ENCODE peak calls at places on chromosomes 1 and 21, in six cellular contexts. Q is GM13976, A is lower leg skin, E is GM06990, X is NB4, H is dorsolateral prefrontal cortex. G is an unnamed sample.
A peak's percentile ranks its signal among the peaks of the same experiment; 100 is the strongest.

GRCh38 chr1:160363010-160363409 is 3.9 kb upstream of the NHLH1 start:
- DNase-seq in Q (no peak), A (peak; percentile 72), E (no peak), X (no peak), H (no peak), G (no peak)

GRCh38 chr1:31523012-31523411 is 53.3 kb upstream of the TINAGL1 start:
- DNase-seq in Q (no peak), A (no peak), E (no peak), X (peak; percentile 65), H (no peak), G (peak; percentile 19)

GRCh38 chr1:30856260-30856790 is 52.2 kb downstream of the SDC3 start:
- DNase-seq in Q (no peak), A (no peak), E (no peak), X (no peak), H (no peak), G (no peak)

GRCh38 chr1:248881261-248881660 is 22.4 kb upstream of the ZNF692 start:
- DNase-seq in Q (no peak), A (no peak), E (no peak), X (no peak), H (no peak), G (no peak)

GRCh38 chr1:912740-913301 is 10.9 kb upstream of the SAMD11 start:
- DNase-seq in Q (no peak), A (peak; percentile 83), E (peak; percentile 0), X (peak; percentile 63), H (peak; percentile 39), G (peak; percentile 30)

GRCh38 chr21:33949516-33950424 is 34.2 kb upstream of the ATP5PO start:
- DNase-seq in Q (no peak), A (no peak), E (peak; percentile 70), X (peak; percentile 15), H (no peak), G (peak; percentile 80)

GRCh38 chr1:220922951-220923350 is 43.7 kb downstream of the HLX start:
- DNase-seq in Q (no peak), A (no peak), E (no peak), X (no peak), H (no peak), G (no peak)

GRCh38 chr1:201184734-201185453 is 5.7 kb upstream of the IGFN1 start:
- DNase-seq in Q (no peak), A (peak; percentile 76), E (no peak), X (peak; percentile 43), H (no peak), G (no peak)

GRCh38 chr1:164613176-164613575 is 54.2 kb downstream of the PBX1 start:
- DNase-seq in Q (no peak), A (no peak), E (no peak), X (no peak), H (no peak), G (no peak)

GRCh38 chr1:162905759-162906158 is 44.8 kb upstream of the CCDC190 start:
- DNase-seq in Q (no peak), A (no peak), E (no peak), X (no peak), H (no peak), G (no peak)

GRCh38 chr1:112402682-112403643 is 6.9 kb downstream of the CTTNBP2NL start:
- DNase-seq in Q (no peak), A (no peak), E (no peak), X (no peak), H (no peak), G (no peak)

GRCh38 chr1:23524716-23525401 is 6.2 kb downstream of the E2F2 start:
- DNase-seq in Q (no peak), A (no peak), E (peak; percentile 80), X (peak; percentile 42), H (no peak), G (peak; percentile 42)

GRCh38 chr1:150021191-150021688 is 10.7 kb upstream of the OTUD7B start:
- DNase-seq in Q (no peak), A (no peak), E (no peak), X (no peak), H (no peak), G (no peak)

GRCh38 chr1:14929547-14930223 is 223.9 kb upstream of the TMEM51 start:
- DNase-seq in Q (no peak), A (no peak), E (no peak), X (no peak), H (no peak), G (no peak)

GRCh38 chr1:1354271-1355247 is 3.8 kb downstream of the MXRA8 start:
- DNase-seq in Q (no peak), A (no peak), E (no peak), X (no peak), H (no peak), G (no peak)

GRCh38 chr21:38254970-38255369 is 1.8 kb upstream of the KCNJ15 start:
- DNase-seq in Q (no peak), A (no peak), E (no peak), X (no peak), H (no peak), G (no peak)

GRCh38 chr1:7929637-7930036 is 11.0 kb downstream of the TNFRSF9 start:
- DNase-seq in Q (no peak), A (no peak), E (no peak), X (no peak), H (no peak), G (no peak)

GRCh38 chr1:77673030-77673429 is 9.4 kb downstream of the ZZZ3 start:
- DNase-seq in Q (no peak), A (no peak), E (no peak), X (no peak), H (no peak), G (no peak)

GRCh38 chr1:203097001-203097400 is 11.2 kb upstream of the MYOG start:
- DNase-seq in Q (no peak), A (peak; percentile 9), E (no peak), X (no peak), H (no peak), G (no peak)

GRCh38 chr1:104780470-104781078 is 1030.9 kb downstream of the AMY1C start:
- DNase-seq in Q (peak; percentile 60), A (no peak), E (no peak), X (peak; percentile 44), H (no peak), G (peak; percentile 4)

GRCh38 chr21:42389449-42389835 is 6.4 kb downstream of the TMPRSS3 start:
- DNase-seq in Q (no peak), A (no peak), E (no peak), X (no peak), H (peak; percentile 15), G (no peak)

DNA sequence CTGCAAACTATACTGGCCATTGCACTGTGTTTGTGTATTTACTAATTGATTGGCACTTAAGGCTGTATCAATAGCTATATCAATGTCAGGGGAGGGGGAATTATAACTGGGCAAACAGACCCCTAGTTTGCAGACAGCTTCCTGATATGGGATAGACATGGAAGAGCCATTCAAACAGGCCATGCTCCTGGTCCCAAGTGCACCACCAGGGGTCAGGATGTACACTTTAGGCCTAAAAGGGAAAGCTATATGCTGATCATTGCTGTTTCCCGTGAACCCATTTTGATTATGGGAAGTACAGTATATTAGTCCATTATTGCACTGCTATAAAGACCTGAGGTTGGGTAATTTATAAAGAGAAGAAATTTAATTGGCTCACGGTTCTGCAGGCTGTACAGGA is 125.0 kb upstream of the BACE2 start:
- DNase-seq in Q (no peak), A (no peak), E (no peak), X (peak; percentile 16), H (no peak), G (no peak)
- TF ChIP-seq CTCF in Q (no peak), A (no peak), E (no peak), X (peak; percentile 35), H (no peak), G (peak; percentile 11)

GRCh38 chr1:74419611-74420010 is 92.8 kb downstream of the LRRC53 start:
- DNase-seq in Q (no peak), A (no peak), E (no peak), X (no peak), H (no peak), G (no peak)

GRCh38 chr1:74415935-74416334 is 96.5 kb downstream of the LRRC53 start:
- DNase-seq in Q (no peak), A (no peak), E (no peak), X (no peak), H (no peak), G (no peak)

GRCh38 chr1:74422379-74423155 is 89.8 kb downstream of the LRRC53 start:
- DNase-seq in Q (no peak), A (no peak), E (no peak), X (no peak), H (no peak), G (no peak)

GRCh38 chr1:74423476-74423875 is 88.9 kb downstream of the LRRC53 start:
- DNase-seq in Q (no peak), A (no peak), E (no peak), X (no peak), H (no peak), G (no peak)

GRCh38 chr1:74420497-74420896 is 91.9 kb downstream of the LRRC53 start:
- DNase-seq in Q (no peak), A (no peak), E (no peak), X (no peak), H (no peak), G (no peak)
- TF ChIP-seq CTCF in Q (no peak), A (no peak), E (no peak), X (no peak), H (no peak), G (no peak)

DNA sequence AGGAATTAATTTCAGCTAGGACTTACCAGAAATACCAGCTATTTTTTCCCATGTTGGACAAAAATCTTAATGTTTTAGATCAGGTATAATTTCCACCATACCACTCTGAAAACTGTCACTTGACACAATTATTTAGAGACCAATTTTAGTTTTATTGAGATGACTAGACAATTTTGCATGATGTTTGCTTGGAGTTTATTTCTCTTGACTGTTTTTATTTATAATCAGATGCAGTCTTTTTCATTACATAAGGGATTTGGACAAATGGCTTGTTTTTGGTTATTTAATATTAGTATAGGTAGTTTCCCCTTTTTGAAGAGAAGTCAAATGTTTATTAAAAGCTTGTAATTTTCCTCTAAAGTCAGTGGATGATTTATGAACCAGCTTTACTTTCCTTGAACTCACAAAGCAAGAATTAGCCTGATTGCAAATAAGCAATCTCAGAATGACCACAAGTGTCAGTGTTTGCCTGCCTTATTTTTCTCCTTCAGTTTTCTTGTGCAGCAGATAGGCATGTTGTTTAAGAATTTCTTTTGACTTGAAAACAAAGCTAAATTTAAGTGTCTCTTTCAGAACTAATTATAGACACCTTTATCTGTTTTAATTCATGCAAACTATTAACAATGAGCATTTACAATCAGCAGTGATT is 3.8 kb upstream of the B3GALT2 start:
- DNase-seq in Q (no peak), A (no peak), E (no peak), X (no peak), H (no peak), G (no peak)
- TF ChIP-seq CTCF in Q (no peak), A (no peak), E (peak; percentile 28), X (no peak), H (no peak), G (no peak)

GRCh38 chr1:43913051-43913501 is 20.5 kb upstream of the ARTN start:
- DNase-seq in Q (no peak), A (no peak), E (no peak), X (no peak), H (no peak), G (no peak)

GRCh38 chr1:43912607-43913006 is 21.0 kb upstream of the ARTN start:
- DNase-seq in Q (no peak), A (no peak), E (no peak), X (no peak), H (no peak), G (no peak)

GRCh38 chr1:43908226-43908625 is 25.4 kb upstream of the ARTN start:
- DNase-seq in Q (no peak), A (no peak), E (no peak), X (no peak), H (no peak), G (no peak)

GRCh38 chr1:43908858-43909257 is 24.7 kb upstream of the ARTN start:
- DNase-seq in Q (no peak), A (no peak), E (no peak), X (peak; percentile 21), H (no peak), G (no peak)

GRCh38 chr1:43910359-43910758 is 23.2 kb upstream of the ARTN start:
- DNase-seq in Q (no peak), A (no peak), E (no peak), X (no peak), H (no peak), G (no peak)
- TF ChIP-seq CTCF in Q (no peak), A (no peak), E (no peak), X (no peak), H (no peak), G (no peak)